ENCODE peak calls at places on chromosomes 4 and X, in seven cellular contexts. One of them, this sample, is unnamed.

GRCh38 chr4:79949186-79949585 is 123.8 kb downstream of the ANTXR2 start:
- DNase-seq in left lung: no peak
- DNase-seq in foreskin fibroblast: no peak
- DNase-seq in heart right ventricle: no peak
- DNase-seq in lower leg skin: no peak
- DNase-seq in stomach: no peak
- DNase-seq in A549: no peak
- DNase-seq in this sample: no peak

GRCh38 chrX:130482871-130483270 is 81.1 kb downstream of the RBMX2 start:
- DNase-seq in foreskin fibroblast: peak; percentile 9
- DNase-seq in A549: no peak
- DNase-seq in lower leg skin: no peak
- DNase-seq in left lung: no peak
- DNase-seq in stomach: no peak
- DNase-seq in heart right ventricle: no peak
- DNase-seq in this sample: no peak

GRCh38 chr4:7779194-7779768 is 160.4 kb downstream of the AFAP1 start:
- DNase-seq in lower leg skin: no peak
- DNase-seq in foreskin fibroblast: peak; percentile 79
- DNase-seq in stomach: no peak
- DNase-seq in left lung: no peak
- DNase-seq in A549: no peak
- DNase-seq in heart right ventricle: no peak
- DNase-seq in this sample: no peak

GRCh38 chr4:151540728-151541437 is 131.9 kb downstream of the FHIP1A start:
- DNase-seq in A549: peak; percentile 86
- DNase-seq in foreskin fibroblast: peak; percentile 92
- DNase-seq in left lung: no peak
- DNase-seq in lower leg skin: no peak
- DNase-seq in heart right ventricle: no peak
- DNase-seq in stomach: no peak
- DNase-seq in this sample: no peak

GRCh38 chr4:21307709-21308108 is 607.5 kb downstream of the PACRGL start:
- DNase-seq in stomach: no peak
- DNase-seq in lower leg skin: no peak
- DNase-seq in heart right ventricle: no peak
- DNase-seq in A549: no peak
- DNase-seq in left lung: no peak
- DNase-seq in foreskin fibroblast: no peak
- DNase-seq in this sample: no peak

GRCh38 chr4:49044270-49044669 is 58.2 kb downstream of the CWH43 start:
- DNase-seq in left lung: no peak
- DNase-seq in A549: no peak
- DNase-seq in heart right ventricle: no peak
- DNase-seq in stomach: no peak
- DNase-seq in foreskin fibroblast: no peak
- DNase-seq in lower leg skin: no peak
- DNase-seq in this sample: no peak

GRCh38 chr4:124202106-124202505 is 510.4 kb downstream of the ANKRD50 start:
- DNase-seq in foreskin fibroblast: peak; percentile 56
- DNase-seq in stomach: no peak
- DNase-seq in lower leg skin: no peak
- DNase-seq in A549: no peak
- DNase-seq in left lung: no peak
- DNase-seq in heart right ventricle: no peak
- DNase-seq in this sample: no peak

GRCh38 chr4:186666750-186667149 is 56.9 kb downstream of the FAT1 start:
- DNase-seq in A549: no peak
- DNase-seq in heart right ventricle: no peak
- DNase-seq in left lung: no peak
- DNase-seq in foreskin fibroblast: no peak
- DNase-seq in stomach: no peak
- DNase-seq in lower leg skin: no peak
- DNase-seq in this sample: no peak

GRCh38 chrX:115330498-115331138 is 41.1 kb downstream of the LUZP4 start:
- DNase-seq in A549: peak; percentile 75
- DNase-seq in stomach: no peak
- DNase-seq in left lung: no peak
- DNase-seq in heart right ventricle: no peak
- DNase-seq in foreskin fibroblast: peak; percentile 76
- DNase-seq in lower leg skin: no peak
- DNase-seq in this sample: peak; percentile 8

GRCh38 chrX:42176790-42177189 is 253.4 kb upstream of the CASK start:
- DNase-seq in left lung: no peak
- DNase-seq in A549: peak; percentile 1
- DNase-seq in heart right ventricle: no peak
- DNase-seq in stomach: no peak
- DNase-seq in lower leg skin: no peak
- DNase-seq in foreskin fibroblast: no peak
- DNase-seq in this sample: no peak

GRCh38 chr4:154294951-154295350 is 196.6 kb downstream of the DCHS2 start:
- DNase-seq in A549: no peak
- DNase-seq in lower leg skin: no peak
- DNase-seq in left lung: no peak
- DNase-seq in heart right ventricle: no peak
- DNase-seq in foreskin fibroblast: no peak
- DNase-seq in stomach: no peak
- DNase-seq in this sample: no peak

GRCh38 chr4:146932111-146932510 is 13.6 kb downstream of the TTC29 start:
- DNase-seq in A549: no peak
- DNase-seq in lower leg skin: no peak
- DNase-seq in stomach: no peak
- DNase-seq in heart right ventricle: no peak
- DNase-seq in foreskin fibroblast: no peak
- DNase-seq in left lung: no peak
- DNase-seq in this sample: no peak

GRCh38 chr4:124206779-124207605 is 505.5 kb downstream of the ANKRD50 start:
- DNase-seq in lower leg skin: no peak
- DNase-seq in stomach: no peak
- DNase-seq in left lung: no peak
- DNase-seq in foreskin fibroblast: peak; percentile 64
- DNase-seq in A549: peak; percentile 21
- DNase-seq in heart right ventricle: no peak
- DNase-seq in this sample: no peak

GRCh38 chr4:161573836-161574235 is 590.0 kb downstream of the FSTL5 start:
- DNase-seq in left lung: no peak
- DNase-seq in foreskin fibroblast: peak; percentile 10
- DNase-seq in stomach: no peak
- DNase-seq in heart right ventricle: no peak
- DNase-seq in lower leg skin: no peak
- DNase-seq in A549: peak; percentile 26
- DNase-seq in this sample: no peak

GRCh38 chr4:110515676-110516075 is 39.7 kb downstream of the ENPEP start:
- DNase-seq in stomach: no peak
- DNase-seq in lower leg skin: no peak
- DNase-seq in heart right ventricle: no peak
- DNase-seq in left lung: no peak
- DNase-seq in foreskin fibroblast: no peak
- DNase-seq in A549: peak; percentile 13
- DNase-seq in this sample: no peak

GRCh38 chr4:146507607-146508006 is 14.1 kb downstream of the SLC10A7 start:
- DNase-seq in foreskin fibroblast: peak; percentile 31
- DNase-seq in A549: no peak
- DNase-seq in stomach: no peak
- DNase-seq in left lung: no peak
- DNase-seq in heart right ventricle: no peak
- DNase-seq in lower leg skin: no peak
- DNase-seq in this sample: no peak

GRCh38 chrX:27751976-27752375 is 55.8 kb upstream of the MAGEB10 start:
- DNase-seq in lower leg skin: no peak
- DNase-seq in foreskin fibroblast: no peak
- DNase-seq in A549: no peak
- DNase-seq in stomach: no peak
- DNase-seq in left lung: no peak
- DNase-seq in heart right ventricle: no peak
- DNase-seq in this sample: no peak

GRCh38 chr4:16581117-16581516 is 317.3 kb downstream of the LDB2 start:
- DNase-seq in foreskin fibroblast: no peak
- DNase-seq in lower leg skin: no peak
- DNase-seq in heart right ventricle: no peak
- DNase-seq in stomach: no peak
- DNase-seq in A549: no peak
- DNase-seq in left lung: no peak
- DNase-seq in this sample: no peak

GRCh38 chr4:16582036-16582435 is 316.4 kb downstream of the LDB2 start:
- DNase-seq in lower leg skin: no peak
- DNase-seq in foreskin fibroblast: no peak
- DNase-seq in A549: no peak
- DNase-seq in heart right ventricle: no peak
- DNase-seq in stomach: no peak
- DNase-seq in left lung: no peak
- DNase-seq in this sample: no peak

GRCh38 chr4:16583764-16584163 is 314.7 kb downstream of the LDB2 start:
- DNase-seq in foreskin fibroblast: no peak
- DNase-seq in left lung: no peak
- DNase-seq in A549: no peak
- DNase-seq in stomach: no peak
- DNase-seq in lower leg skin: no peak
- DNase-seq in heart right ventricle: no peak
- DNase-seq in this sample: no peak

GRCh38 chr4:16585053-16585452 is 313.4 kb downstream of the LDB2 start:
- DNase-seq in left lung: no peak
- DNase-seq in heart right ventricle: no peak
- DNase-seq in foreskin fibroblast: no peak
- DNase-seq in stomach: no peak
- DNase-seq in A549: no peak
- DNase-seq in lower leg skin: no peak
- DNase-seq in this sample: no peak

GRCh38 chr4:16582526-16582925 is 315.9 kb downstream of the LDB2 start:
- DNase-seq in A549: no peak
- DNase-seq in lower leg skin: no peak
- DNase-seq in foreskin fibroblast: no peak
- DNase-seq in left lung: no peak
- DNase-seq in heart right ventricle: no peak
- DNase-seq in stomach: no peak
- DNase-seq in this sample: no peak
- TF ChIP-seq CTCF in A549: no peak
- TF ChIP-seq CTCF in lower leg skin: no peak
- TF ChIP-seq CTCF in foreskin fibroblast: no peak
- TF ChIP-seq CTCF in left lung: no peak
- TF ChIP-seq CTCF in heart right ventricle: no peak
- TF ChIP-seq CTCF in stomach: no peak
- TF ChIP-seq CTCF in this sample: peak; percentile 19

GRCh38 chr4:153206534-153206933 is 2.3 kb downstream of the TRIM2 start:
- DNase-seq in left lung: no peak
- DNase-seq in lower leg skin: no peak
- DNase-seq in A549: no peak
- DNase-seq in stomach: no peak
- DNase-seq in foreskin fibroblast: no peak
- DNase-seq in heart right ventricle: no peak
- DNase-seq in this sample: no peak

GRCh38 chr4:153205028-153205648 is 895 bp downstream of the TRIM2 start:
- DNase-seq in left lung: no peak
- DNase-seq in A549: no peak
- DNase-seq in foreskin fibroblast: no peak
- DNase-seq in heart right ventricle: no peak
- DNase-seq in lower leg skin: no peak
- DNase-seq in stomach: peak; percentile 47
- DNase-seq in this sample: no peak

GRCh38 chr4:153207027-153207426 is 2.8 kb downstream of the TRIM2 start:
- DNase-seq in stomach: no peak
- DNase-seq in heart right ventricle: no peak
- DNase-seq in lower leg skin: no peak
- DNase-seq in left lung: no peak
- DNase-seq in A549: no peak
- DNase-seq in foreskin fibroblast: no peak
- DNase-seq in this sample: no peak

GRCh38 chr4:153204247-153205027 is at the start of gene TRIM2:
- DNase-seq in foreskin fibroblast: peak; percentile 54
- DNase-seq in A549: no peak
- DNase-seq in stomach: peak; percentile 93
- DNase-seq in lower leg skin: peak; percentile 92
- DNase-seq in left lung: peak; percentile 81
- DNase-seq in heart right ventricle: peak; percentile 58
- DNase-seq in this sample: no peak

GRCh38 chr4:153205757-153206156 is 1.5 kb downstream of the TRIM2 start:
- DNase-seq in left lung: peak; percentile 66
- DNase-seq in stomach: peak; percentile 56
- DNase-seq in heart right ventricle: no peak
- DNase-seq in foreskin fibroblast: no peak
- DNase-seq in lower leg skin: no peak
- DNase-seq in A549: no peak
- DNase-seq in this sample: no peak
- H3K4me3 ChIP-seq in left lung: no peak overlapping the region
- H3K4me3 ChIP-seq in stomach: peak overlapping the region; percentile 32
- H3K4me3 ChIP-seq in heart right ventricle: no peak overlapping the region
- H3K4me3 ChIP-seq in foreskin fibroblast: no peak overlapping the region
- H3K4me3 ChIP-seq in lower leg skin: no peak overlapping the region
- H3K4me3 ChIP-seq in A549: no peak overlapping the region
- H3K4me3 ChIP-seq in this sample: no peak overlapping the region

DNA sequence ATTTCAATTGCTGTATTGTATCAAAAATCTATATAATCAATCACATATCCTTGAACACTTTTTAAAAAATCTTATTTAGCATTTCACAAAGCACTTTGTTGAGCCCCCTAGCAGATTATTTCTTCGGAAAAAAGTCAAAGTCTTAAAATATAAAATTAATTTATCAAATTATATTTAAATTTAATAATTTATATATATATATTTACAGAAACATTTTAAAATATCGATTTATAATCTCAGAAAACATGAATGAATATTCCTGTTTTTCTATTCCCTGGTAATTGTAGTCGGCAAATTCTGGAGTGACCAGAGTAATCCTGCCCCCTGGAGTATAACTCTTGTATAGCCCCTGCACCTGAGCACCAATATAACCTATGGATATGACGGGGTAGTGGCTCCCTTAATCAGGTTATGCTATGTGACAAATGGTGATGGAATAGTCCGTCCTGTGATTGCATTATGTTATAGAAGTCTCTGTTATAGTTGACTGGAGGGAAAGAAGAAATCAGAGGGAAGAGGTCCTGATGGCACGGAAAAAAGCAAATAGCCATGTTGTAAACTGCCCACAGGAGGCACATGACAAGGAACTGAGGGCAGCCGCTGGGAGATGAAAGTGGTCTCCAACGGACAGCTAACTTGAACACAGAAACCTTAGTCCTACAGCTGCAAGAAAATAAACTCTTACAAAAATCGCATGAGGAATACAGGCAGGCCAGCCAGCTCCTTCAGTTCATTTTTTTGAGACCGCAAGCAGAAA is 1092.3 kb downstream of the ARAP2 start:
- DNase-seq in A549: peak; percentile 29
- DNase-seq in heart right ventricle: no peak
- DNase-seq in lower leg skin: no peak
- DNase-seq in stomach: no peak
- DNase-seq in foreskin fibroblast: no peak
- DNase-seq in left lung: no peak
- DNase-seq in this sample: no peak
- TF ChIP-seq CTCF in A549: peak; percentile 26
- TF ChIP-seq CTCF in heart right ventricle: no peak
- TF ChIP-seq CTCF in lower leg skin: no peak
- TF ChIP-seq CTCF in stomach: no peak
- TF ChIP-seq CTCF in foreskin fibroblast: peak; percentile 18
- TF ChIP-seq CTCF in left lung: no peak
- TF ChIP-seq CTCF in this sample: no peak

DNA sequence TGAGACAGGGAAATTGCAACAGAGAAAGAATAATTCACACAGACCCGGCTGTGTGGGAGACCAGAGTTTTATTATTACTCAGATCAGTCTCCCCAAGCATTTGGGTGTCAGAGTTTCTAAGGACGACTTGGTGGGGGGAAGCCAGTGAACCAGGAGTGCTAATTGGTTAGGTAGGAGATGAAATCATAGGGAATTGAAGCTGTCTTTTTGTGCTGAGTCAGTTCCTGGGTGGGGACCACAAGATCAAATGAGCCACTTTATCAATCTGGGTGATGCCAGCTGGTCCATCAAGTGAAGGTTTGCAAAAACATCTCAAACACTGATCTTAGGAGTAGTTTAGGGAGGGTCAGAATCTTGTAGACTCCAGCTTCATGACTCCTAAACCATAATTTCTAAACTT is 560.7 kb downstream of the ADGRL3 start:
- DNase-seq in foreskin fibroblast: no peak
- DNase-seq in heart right ventricle: no peak
- DNase-seq in stomach: no peak
- DNase-seq in lower leg skin: no peak
- DNase-seq in left lung: no peak
- DNase-seq in A549: no peak
- DNase-seq in this sample: no peak
- H3K4me3 ChIP-seq in foreskin fibroblast: no peak overlapping the region
- H3K4me3 ChIP-seq in heart right ventricle: no peak overlapping the region
- H3K4me3 ChIP-seq in stomach: no peak overlapping the region
- H3K4me3 ChIP-seq in lower leg skin: no peak overlapping the region
- H3K4me3 ChIP-seq in left lung: no peak overlapping the region
- H3K4me3 ChIP-seq in A549: no peak overlapping the region
- H3K4me3 ChIP-seq in this sample: no peak overlapping the region

This sample was measured in GM12864.